ENCODE peak calls at places on chromosomes 16 and 17, in nine cellular contexts. S is tibial nerve, W is stomach, M is K562, G is H1, R is transverse colon, B is A549, U is ovary, F is upper lobe of left lung. Y is an unnamed sample.

GRCh38 chr16:79970551-79971236 is 370.2 kb upstream of the MAF start:
- DNase-seq in G (no peak), W (no peak), U (peak), M (peak), F (no peak), R (peak), S (no peak), B (peak), Y (peak)

GRCh38 chr17:4721203-4722135 is 9.8 kb upstream of the MED11 start:
- DNase-seq in G (no peak), S (no peak), F (peak), B (peak), R (peak), W (peak), U (no peak), M (peak), Y (no peak)

GRCh38 chr17:68587026-68587425 is 14.1 kb downstream of the FAM20A start:
- DNase-seq in R (no peak), W (no peak), B (no peak), S (no peak), F (no peak), U (no peak), G (no peak), M (no peak), Y (no peak)

GRCh38 chr17:17435323-17435722 is 41.5 kb upstream of the MED9 start:
- DNase-seq in G (no peak), U (no peak), W (no peak), B (peak), R (no peak), F (no peak), M (no peak), S (no peak), Y (no peak)

GRCh38 chr17:10649031-10649430 is 8.1 kb downstream of the MYH3 start:
- DNase-seq in G (no peak), U (no peak), M (no peak), S (no peak), F (no peak), B (no peak), W (no peak), R (no peak), Y (no peak)

GRCh38 chr16:24875466-24875865 is 29.7 kb downstream of the SLC5A11 start:
- DNase-seq in F (no peak), S (no peak), R (no peak), M (no peak), G (no peak), U (no peak), B (no peak), W (no peak), Y (peak)

GRCh38 chr16:51146256-51146924 is 4.7 kb downstream of the SALL1 start:
- DNase-seq in R (no peak), W (no peak), F (no peak), S (no peak), M (no peak), U (no peak), G (no peak), B (no peak), Y (no peak)

GRCh38 chr16:51577621-51578303 is 426.7 kb upstream of the SALL1 start:
- DNase-seq in S (no peak), B (peak), U (no peak), G (peak), M (no peak), W (no peak), F (no peak), R (no peak), Y (no peak)

GRCh38 chr17:79565606-79566250 is 45.1 kb downstream of the RBFOX3 start:
- DNase-seq in R (no peak), M (no peak), B (no peak), F (no peak), W (no peak), U (no peak), G (no peak), S (no peak), Y (peak)

GRCh38 chr16:51888534-51888933 is 658.4 kb downstream of the TOX3 start:
- DNase-seq in U (no peak), W (no peak), B (no peak), G (no peak), M (no peak), F (no peak), R (no peak), S (no peak), Y (no peak)

GRCh38 chr16:56451753-56452689 is 667 bp downstream of the OGFOD1 start:
- DNase-seq in S (no peak), R (peak), G (no peak), U (no peak), F (no peak), W (no peak), M (peak), B (peak), Y (no peak)

GRCh38 chr16:19245326-19245925 is 40.1 kb upstream of the CLEC19A start:
- DNase-seq in U (no peak), G (no peak), R (peak), F (no peak), B (no peak), W (peak), M (no peak), S (no peak), Y (no peak)

GRCh38 chr16:68375801-68376536 is 65.2 kb downstream of the PRMT7 start:
- DNase-seq in U (no peak), G (no peak), W (no peak), R (no peak), M (no peak), S (no peak), B (no peak), F (peak), Y (no peak)

GRCh38 chr17:72297326-72298115 is 176.7 kb downstream of the SOX9 start:
- DNase-seq in M (no peak), R (no peak), W (no peak), S (peak), U (no peak), B (peak), G (no peak), F (no peak), Y (no peak)

GRCh38 chr16:11705311-11705710 is 37.1 kb downstream of the SNN start:
- DNase-seq in F (no peak), R (no peak), B (no peak), W (no peak), U (no peak), M (no peak), G (no peak), S (no peak), Y (no peak)

GRCh38 chr17:48718781-48719641 is 3.3 kb downstream of the PRAC1 start:
- DNase-seq in S (no peak), M (no peak), R (no peak), G (no peak), F (peak), W (no peak), B (no peak), U (no peak), Y (peak)

GRCh38 chr17:68599091-68599872 is 1.9 kb downstream of the FAM20A start:
- DNase-seq in S (no peak), M (no peak), U (no peak), F (no peak), R (no peak), W (no peak), B (no peak), G (no peak), Y (no peak)

GRCh38 chr17:76569607-76570279 is 15.9 kb downstream of the ST6GALNAC2 start:
- DNase-seq in R (no peak), U (peak), S (peak), B (peak), F (no peak), W (peak), M (no peak), G (no peak), Y (peak)

GRCh38 chr16:81432899-81433560 is 11.6 kb upstream of the CMIP start:
- DNase-seq in W (no peak), B (no peak), M (no peak), G (no peak), F (no peak), S (no peak), U (no peak), R (no peak), Y (no peak)

GRCh38 chr17:39144414-39144813 is 7.0 kb downstream of the PLXDC1 start:
- DNase-seq in U (peak), F (no peak), M (no peak), B (no peak), W (peak), S (peak), G (no peak), R (peak), Y (peak)

GRCh38 chr17:10286324-10286723 is 86.5 kb downstream of the MYH13 start:
- DNase-seq in F (no peak), W (no peak), G (no peak), U (no peak), B (no peak), R (no peak), M (no peak), S (no peak), Y (no peak)

GRCh38 chr17:17741346-17742023 is 60.2 kb downstream of the RAI1 start:
- DNase-seq in F (peak), W (no peak), R (no peak), S (peak), B (no peak), M (no peak), G (no peak), U (peak), Y (no peak)

GRCh38 chr16:23544436-23544835 is 12.7 kb downstream of the EARS2 start:
- DNase-seq in S (no peak), U (no peak), B (no peak), R (no peak), M (no peak), G (no peak), F (peak), W (no peak), Y (no peak)

GRCh38 chr17:78798695-78799559 is 16.9 kb upstream of the CYTH1 start:
- DNase-seq in G (no peak), B (peak), S (no peak), U (no peak), F (no peak), M (no peak), R (no peak), W (no peak), Y (no peak)

GRCh38 chr16:89442588-89442987 is 47.8 kb downstream of the ANKRD11 start:
- DNase-seq in F (no peak), M (no peak), G (no peak), R (no peak), B (no peak), U (no peak), W (no peak), S (no peak), Y (no peak)

GRCh38 chr16:29736764-29737163 is 9.0 kb downstream of the C16orf54 start:
- DNase-seq in B (no peak), R (peak), U (no peak), W (no peak), F (no peak), S (no peak), G (no peak), M (no peak), Y (no peak)

GRCh38 chr17:44522883-44523671 is 19.9 kb upstream of the GPATCH8 start:
- DNase-seq in M (peak), G (no peak), R (peak), U (peak), B (peak), W (peak), F (no peak), S (peak), Y (peak)
- TF ChIP-seq CTCF in M (peak), G (peak), R (peak), U (no peak), B (peak), W (no peak), F (no peak), S (peak), Y (peak)

GRCh38 chr17:82367724-82368524 is 3.6 kb upstream of the UTS2R start:
- DNase-seq in U (no peak), M (peak), R (no peak), B (peak), S (no peak), G (peak), W (no peak), F (no peak), Y (no peak)
- TF ChIP-seq EP300 in U (no peak), M (no peak), R (no peak), B (no peak), S (no peak), G (no peak), W (no peak), F (no peak), Y (no peak)

GRCh38 chr16:64144612-64145011 is 977.3 kb downstream of the CDH11 start:
- DNase-seq in G (no peak), W (no peak), M (no peak), F (no peak), R (no peak), S (no peak), U (no peak), B (no peak), Y (no peak)
- TF ChIP-seq POLR2A in G (no peak), W (no peak), M (no peak), F (no peak), R (no peak), S (no peak), U (no peak), B (no peak), Y (no peak)

GRCh38 chr17:55584055-55584685 is 72.9 kb upstream of the SMIM36 start:
- DNase-seq in R (no peak), F (no peak), G (no peak), B (peak), S (no peak), W (no peak), M (no peak), U (no peak), Y (no peak)

GRCh38 chr17:55584861-55585260 is 73.6 kb upstream of the SMIM36 start:
- DNase-seq in R (no peak), F (no peak), G (no peak), U (no peak), M (no peak), B (no peak), S (no peak), W (no peak), Y (no peak)

GRCh38 chr17:55582910-55583309 is 71.7 kb upstream of the SMIM36 start:
- DNase-seq in G (no peak), R (no peak), B (no peak), S (no peak), W (no peak), F (no peak), M (no peak), U (no peak), Y (no peak)

GRCh38 chr17:55587608-55588139 is 76.4 kb upstream of the SMIM36 start:
- DNase-seq in U (no peak), W (no peak), R (no peak), B (no peak), M (no peak), G (no peak), S (peak), F (no peak), Y (peak)

DNA sequence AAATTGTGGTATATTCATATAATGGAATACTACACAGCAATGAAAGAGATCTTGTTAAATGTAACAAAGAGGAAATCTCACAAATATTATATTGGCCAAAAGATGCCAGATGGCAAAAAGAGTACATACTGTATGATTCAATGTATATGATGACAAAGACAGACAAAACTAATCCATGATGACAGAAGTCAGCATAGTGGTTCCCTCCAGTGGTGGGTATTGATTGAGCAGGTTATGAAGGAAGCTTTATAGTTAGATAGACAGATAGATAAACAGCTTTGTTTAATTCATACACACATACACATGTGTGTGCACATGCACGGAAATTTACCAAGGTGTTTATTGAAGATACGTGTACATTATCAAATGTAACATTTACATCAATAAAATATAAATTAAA is 74.4 kb upstream of the SMIM36 start:
- DNase-seq in S (no peak), G (no peak), M (no peak), R (no peak), B (no peak), U (no peak), W (no peak), F (no peak), Y (no peak)
- TF ChIP-seq CTCF in S (no peak), G (no peak), M (no peak), R (no peak), B (no peak), U (no peak), W (no peak), F (no peak), Y (no peak)

DNA sequence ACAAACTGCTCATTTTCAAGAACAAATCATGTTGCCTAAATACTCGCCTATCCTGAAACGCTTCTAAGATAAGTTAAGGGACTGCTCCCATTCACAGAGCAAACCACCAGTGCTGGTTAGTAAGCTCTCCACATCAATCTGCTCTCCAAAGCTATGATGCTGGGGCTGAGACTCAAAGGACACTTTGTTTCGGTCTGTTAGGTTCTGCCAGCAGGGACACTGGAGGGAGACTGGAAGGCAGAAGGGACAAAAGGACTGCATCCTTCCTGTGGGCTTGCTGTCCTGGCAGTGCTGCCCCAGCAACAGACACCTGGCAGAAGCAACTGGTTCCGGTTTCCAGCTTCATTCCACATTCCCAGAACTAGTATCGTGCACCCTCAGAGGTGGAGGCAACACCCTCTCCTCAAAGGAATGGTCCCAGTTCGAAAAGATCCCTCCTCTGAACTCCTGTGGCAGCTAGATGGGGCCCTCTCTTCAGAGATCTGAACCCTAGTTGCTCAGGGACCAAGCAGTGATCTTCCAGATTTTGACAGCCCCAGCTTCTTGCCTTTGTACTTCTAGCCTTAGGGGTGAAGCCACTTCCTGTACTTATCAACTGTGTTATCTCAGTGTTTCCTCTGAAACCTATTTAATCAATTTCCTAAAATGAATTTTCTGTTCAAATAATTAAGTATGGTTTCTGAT is 73.4 kb upstream of the GSG1L start:
- DNase-seq in U (no peak), W (no peak), M (no peak), F (no peak), G (no peak), R (no peak), B (no peak), S (no peak), Y (no peak)
- TF ChIP-seq EP300 in U (no peak), W (no peak), M (no peak), F (no peak), G (no peak), R (no peak), B (no peak), S (no peak), Y (no peak)

DNA sequence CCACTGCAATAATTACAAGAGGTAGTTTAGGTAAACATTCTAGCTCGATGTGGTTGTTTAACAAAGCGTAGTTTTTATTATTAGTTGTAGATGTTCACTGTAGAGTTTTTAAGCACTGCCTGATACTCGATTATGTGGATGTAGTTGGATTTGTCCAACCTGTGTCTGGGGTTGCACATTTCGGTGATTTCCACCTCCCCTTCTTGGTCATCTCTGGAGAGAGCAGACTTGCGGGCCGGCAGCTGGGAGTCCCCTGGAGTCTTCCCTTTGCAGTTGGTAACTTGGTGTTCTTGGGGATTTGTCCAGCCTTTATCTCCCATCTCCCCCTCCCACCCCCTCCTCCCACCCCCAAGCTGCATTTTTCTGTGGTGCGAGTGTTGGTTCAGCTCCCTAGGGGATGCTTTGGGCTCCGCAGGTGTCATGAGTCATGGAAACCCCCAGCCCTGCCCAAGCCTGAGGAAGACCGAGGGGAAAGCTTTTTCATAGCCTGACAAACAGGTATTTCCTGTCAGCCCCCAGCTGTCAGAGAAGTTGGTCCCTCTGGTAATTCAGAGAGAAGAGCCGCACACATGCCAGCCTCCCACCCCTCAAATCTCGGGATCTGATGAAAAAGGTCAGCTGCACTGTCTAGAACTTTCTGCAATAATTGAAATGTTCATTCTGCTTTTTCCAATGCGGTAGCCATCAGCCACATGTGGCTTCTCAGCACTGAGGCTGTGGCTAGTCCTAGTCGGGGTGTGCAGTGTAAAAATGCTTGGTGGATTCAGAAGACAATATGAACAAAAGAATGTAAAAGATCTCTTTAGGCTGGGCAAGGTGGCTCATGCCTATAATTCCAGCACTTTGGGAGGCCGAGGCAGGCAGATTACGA is 50.3 kb downstream of the KSR1 start:
- DNase-seq in R (no peak), W (no peak), M (peak), B (no peak), G (peak), F (no peak), U (no peak), S (no peak), Y (no peak)
- TF ChIP-seq POLR2A in R (no peak), W (no peak), M (no peak), B (no peak), G (no peak), F (no peak), U (no peak), S (no peak), Y (no peak)

DNA sequence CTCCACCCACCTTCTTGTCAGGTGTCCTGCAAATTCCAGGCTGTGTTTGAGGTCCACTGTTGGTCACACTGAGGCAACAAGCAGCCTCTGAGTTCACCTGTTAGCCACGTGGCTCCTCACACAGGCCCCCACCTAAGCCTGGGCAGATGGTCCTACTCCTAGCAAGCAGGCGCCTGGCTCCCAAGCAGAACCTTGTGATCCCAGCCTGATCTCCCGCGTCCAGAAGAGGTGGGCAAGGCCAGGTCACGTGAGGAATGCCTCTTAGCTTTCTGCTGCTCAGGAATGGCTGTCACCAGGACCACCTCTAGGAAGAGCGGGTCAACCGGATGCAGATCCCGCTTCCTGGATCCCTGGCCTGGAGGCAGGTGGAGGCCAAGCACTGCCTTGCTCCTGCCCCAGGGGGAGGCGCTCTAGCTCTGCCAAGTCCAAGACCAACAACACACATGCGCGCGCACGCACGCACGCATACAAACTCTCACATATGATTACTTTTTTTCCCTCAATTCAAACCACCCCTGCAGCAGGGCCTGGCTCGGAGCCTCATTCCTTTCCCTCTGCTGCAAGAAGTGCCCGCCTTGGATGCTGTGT is 9.5 kb downstream of the CYB561 start:
- DNase-seq in U (no peak), W (peak), G (no peak), B (peak), F (no peak), R (no peak), M (no peak), S (no peak), Y (no peak)
- TF ChIP-seq CTCF in U (no peak), W (no peak), G (peak), B (peak), F (no peak), R (no peak), M (peak), S (no peak), Y (no peak)

GRCh38 chr17:61986898-61987297 is 59.1 kb upstream of the INTS2 start:
- DNase-seq in G (no peak), U (no peak), R (no peak), W (no peak), S (no peak), B (peak), F (no peak), M (no peak), Y (no peak)
- TF ChIP-seq EP300 in G (no peak), U (no peak), R (no peak), W (no peak), S (no peak), B (no peak), F (no peak), M (no peak), Y (no peak)

GRCh38 chr16:4376126-4376819 is 4.6 kb downstream of the VASN start:
- DNase-seq in S (peak), R (peak), G (no peak), M (peak), F (peak), U (peak), W (peak), B (no peak), Y (peak)
- TF ChIP-seq POLR2A in S (no peak), R (no peak), G (no peak), M (no peak), F (no peak), U (no peak), W (no peak), B (no peak), Y (no peak)

Y was measured in sigmoid colon.